ENCODE peak calls at places on chromosomes 4 and X, in seven cellular contexts. E, G, X, B, V, A and J are unnamed samples.

GRCh38 chr4:147821555-147821954 is 89.7 kb downstream of the ARHGAP10 start:
- ATAC-seq in X (peak; percentile 65), B (no peak), G (peak; percentile 51), E (peak; percentile 55), V (peak; percentile 8), A (no peak), J (no peak)

GRCh38 chrX:108025954-108026616 is 18.8 kb upstream of the VSIG1 start:
- ATAC-seq in G (no peak), X (no peak), A (no peak), V (no peak), B (no peak), E (no peak), J (peak; percentile 60)

GRCh38 chr4:154526151-154526550 is 24.0 kb downstream of the PLRG1 start:
- ATAC-seq in X (no peak), E (no peak), B (no peak), G (no peak), V (no peak), A (no peak), J (no peak)

GRCh38 chrX:23616361-23616760 is 50.9 kb upstream of the PRDX4 start:
- ATAC-seq in E (no peak), V (no peak), G (no peak), A (peak; percentile 39), X (no peak), B (no peak), J (no peak)

GRCh38 chr4:61520688-61521160 is 320.6 kb downstream of the ADGRL3 start:
- ATAC-seq in X (no peak), A (no peak), E (no peak), B (no peak), G (no peak), V (no peak), J (peak; percentile 81)

GRCh38 chr4:48024522-48024921 is 8.0 kb downstream of the NIPAL1 start:
- ATAC-seq in X (no peak), B (no peak), V (no peak), E (no peak), G (no peak), A (no peak), J (no peak)

GRCh38 chr4:41692717-41693345 is 55.7 kb downstream of the PHOX2B start:
- ATAC-seq in A (peak; percentile 86), G (no peak), E (peak; percentile 77), B (peak; percentile 92), X (no peak), V (peak; percentile 63), J (peak; percentile 80)

GRCh38 chrX:115393271-115393670 is 103.8 kb downstream of the LUZP4 start:
- ATAC-seq in B (peak; percentile 67), X (no peak), G (no peak), E (peak; percentile 39), A (peak; percentile 88), V (no peak), J (no peak)

GRCh38 chrX:22278375-22278774 is 5.7 kb downstream of the CBLL2 start:
- ATAC-seq in A (no peak), E (no peak), G (no peak), X (no peak), B (no peak), V (no peak), J (no peak)

GRCh38 chr4:60042231-60042652 is 1157.9 kb upstream of the ADGRL3 start:
- ATAC-seq in E (no peak), X (no peak), V (no peak), B (no peak), G (no peak), A (peak; percentile 51), J (no peak)

GRCh38 chr4:2744576-2745270 is 11.4 kb downstream of the TNIP2 start:
- ATAC-seq in V (no peak), B (no peak), A (no peak), X (no peak), E (no peak), G (no peak), J (no peak)

GRCh38 chr4:22573198-22573597 is 57.3 kb upstream of the ADGRA3 start:
- ATAC-seq in V (peak; percentile 48), X (no peak), B (no peak), A (no peak), E (peak; percentile 47), G (no peak), J (no peak)

GRCh38 chrX:13015536-13016236 is 28.7 kb downstream of the FAM9C start:
- ATAC-seq in B (no peak), V (peak; percentile 45), E (peak; percentile 34), X (no peak), G (no peak), A (peak; percentile 76), J (no peak)

GRCh38 chrX:153900806-153901752 is 3.4 kb upstream of the AVPR2 start:
- ATAC-seq in V (peak; percentile 75), G (peak; percentile 82), X (peak; percentile 69), E (peak; percentile 69), B (no peak), A (peak; percentile 80), J (peak; percentile 35)

GRCh38 chr4:177441061-177441802 is 1.0 kb downstream of the AGA start:
- ATAC-seq in G (peak; percentile 3), V (no peak), E (no peak), A (peak; percentile 42), X (no peak), B (peak; percentile 17), J (peak; percentile 36)

GRCh38 chr4:105558277-105558676 is 5.9 kb downstream of the ARHGEF38 start:
- ATAC-seq in E (no peak), A (peak; percentile 37), X (no peak), B (no peak), V (no peak), G (no peak), J (no peak)

GRCh38 chrX:107669885-107670628 is 41.7 kb downstream of the PRPS1 start:
- ATAC-seq in A (no peak), E (no peak), B (no peak), G (no peak), V (no peak), X (peak; percentile 48), J (no peak)

GRCh38 chr4:101055392-101055791 is 291.9 kb downstream of the PPP3CA start:
- ATAC-seq in V (no peak), B (no peak), E (no peak), A (no peak), X (no peak), G (no peak), J (no peak)

GRCh38 chr4:136763844-136764446 is 768.3 kb downstream of the PCDH18 start:
- ATAC-seq in G (no peak), B (no peak), A (no peak), V (no peak), E (no peak), X (no peak), J (no peak)